ENCODE peak calls at places on chromosomes 13 and 19, in six cellular contexts. N, U, A, V, W and O are unnamed samples.

GRCh38 chr13:98524391-98524790 is 52.5 kb downstream of the STK24 start:
- DNase-seq in N (no peak), U (no peak), A (no peak), V (no peak), W (no peak), O (no peak)

GRCh38 chr13:25286308-25286968 is 850 bp downstream of the MTMR6 start:
- DNase-seq in N (no peak), U (peak), A (no peak), V (peak), W (peak), O (peak)

GRCh38 chr19:53594811-53595509 is 36.8 kb upstream of the DPRX start:
- DNase-seq in N (no peak), U (no peak), A (no peak), V (no peak), W (no peak), O (no peak)

GRCh38 chr19:14147797-14148605 is 11.6 kb upstream of the ASF1B start:
- DNase-seq in N (no peak), U (peak), A (peak), V (peak), W (peak), O (no peak)

GRCh38 chr19:50496189-50497029 is 14.6 kb downstream of the JOSD2 start:
- DNase-seq in N (no peak), U (no peak), A (no peak), V (no peak), W (no peak), O (no peak)

GRCh38 chr13:98459171-98459681 is 117.7 kb downstream of the STK24 start:
- DNase-seq in N (no peak), U (no peak), A (no peak), V (no peak), W (no peak), O (no peak)

GRCh38 chr19:31249217-31249616 is 100.0 kb downstream of the TSHZ3 start:
- DNase-seq in N (no peak), U (peak), A (no peak), V (no peak), W (no peak), O (no peak)

GRCh38 chr13:104773775-104774174 is 1707.6 kb upstream of the SLC10A2 start:
- DNase-seq in N (no peak), U (peak), A (no peak), V (no peak), W (peak), O (peak)

GRCh38 chr19:5035105-5035761 is 66.3 kb downstream of the KDM4B start:
- DNase-seq in N (no peak), U (no peak), A (no peak), V (no peak), W (no peak), O (no peak)

GRCh38 chr13:110890279-110891150 is 24.4 kb downstream of the ANKRD10 start:
- DNase-seq in N (no peak), U (no peak), A (no peak), V (no peak), W (no peak), O (no peak)

GRCh38 chr19:17658666-17659065 is 29.5 kb downstream of the UNC13A start:
- DNase-seq in N (no peak), U (no peak), A (no peak), V (no peak), W (no peak), O (no peak)

GRCh38 chr13:51221674-51222509 is at the start of gene FAM124A:
- DNase-seq in N (peak), U (peak), A (no peak), V (peak), W (peak), O (peak)

GRCh38 chr13:112756511-112756966 is 66.7 kb downstream of the ATP11A start:
- DNase-seq in N (no peak), U (no peak), A (no peak), V (no peak), W (no peak), O (no peak)

GRCh38 chr13:112855859-112856258 is 113.2 kb upstream of the MCF2L start:
- DNase-seq in N (no peak), U (no peak), A (no peak), V (no peak), W (no peak), O (no peak)

GRCh38 chr13:81106348-81106747 is 765.4 kb upstream of the SPRY2 start:
- DNase-seq in N (no peak), U (no peak), A (no peak), V (no peak), W (no peak), O (no peak)

GRCh38 chr19:1566392-1567115 is 1.6 kb downstream of the MEX3D start:
- DNase-seq in N (no peak), U (peak), A (no peak), V (no peak), W (peak), O (peak)

GRCh38 chr19:55487884-55488687 is at the start of gene SSC5D:
- DNase-seq in N (no peak), U (no peak), A (no peak), V (no peak), W (no peak), O (no peak)

GRCh38 chr13:49604570-49604969 is 19.2 kb upstream of the RCBTB1 start:
- DNase-seq in N (no peak), U (no peak), A (no peak), V (no peak), W (no peak), O (no peak)

GRCh38 chr19:34502582-34503545 is 21.3 kb downstream of the WTIP start:
- DNase-seq in N (no peak), U (no peak), A (no peak), V (no peak), W (no peak), O (no peak)

GRCh38 chr13:50320297-50320862 is 305.1 kb downstream of the KCNRG start:
- DNase-seq in N (no peak), U (peak), A (no peak), V (no peak), W (peak), O (no peak)